ENCODE peak calls at places on chromosomes 7 and 10, in four cellular contexts. One of them, this sample, is unnamed.

GRCh38 chr7:94276046-94276445 is 118.6 kb upstream of the COL1A2 start:
- DNase-seq in putamen: peak
- DNase-seq in tibial artery: no peak
- DNase-seq in NCI-H1105: no peak
- DNase-seq in this sample: no peak

GRCh38 chr7:81155654-81156373 is 237.0 kb upstream of the SEMA3C start:
- DNase-seq in putamen: no peak
- DNase-seq in tibial artery: no peak
- DNase-seq in NCI-H1105: no peak
- DNase-seq in this sample: no peak

GRCh38 chr10:20948723-20949327 is 51.7 kb upstream of the NEBL start:
- DNase-seq in putamen: no peak
- DNase-seq in tibial artery: no peak
- DNase-seq in NCI-H1105: no peak
- DNase-seq in this sample: no peak

GRCh38 chr10:88764110-88764509 is 4.3 kb downstream of the LIPN start:
- DNase-seq in putamen: no peak
- DNase-seq in tibial artery: no peak
- DNase-seq in NCI-H1105: no peak
- DNase-seq in this sample: no peak

GRCh38 chr10:102109166-102110116 is 10.7 kb downstream of the LDB1 start:
- DNase-seq in putamen: peak
- DNase-seq in tibial artery: no peak
- DNase-seq in NCI-H1105: no peak
- DNase-seq in this sample: no peak

GRCh38 chr7:105643384-105643783 is 62.1 kb upstream of the EFCAB10 start:
- DNase-seq in putamen: no peak
- DNase-seq in tibial artery: no peak
- DNase-seq in NCI-H1105: no peak
- DNase-seq in this sample: no peak

GRCh38 chr7:23594879-23595604 is 2.1 kb upstream of the CCDC126 start:
- DNase-seq in putamen: no peak
- DNase-seq in tibial artery: no peak
- DNase-seq in NCI-H1105: no peak
- DNase-seq in this sample: no peak

GRCh38 chr7:151890355-151891004 is 13.6 kb upstream of the PRKAG2 start:
- DNase-seq in putamen: no peak
- DNase-seq in tibial artery: peak
- DNase-seq in NCI-H1105: no peak
- DNase-seq in this sample: peak

GRCh38 chr10:48604408-48605263 is at the start of gene ARHGAP22:
- DNase-seq in putamen: peak
- DNase-seq in tibial artery: peak
- DNase-seq in NCI-H1105: no peak
- DNase-seq in this sample: no peak

GRCh38 chr10:63711866-63712716 is 190.9 kb downstream of the REEP3 start:
- DNase-seq in putamen: peak
- DNase-seq in tibial artery: peak
- DNase-seq in NCI-H1105: peak
- DNase-seq in this sample: peak

GRCh38 chr10:3192856-3193635 is 20.5 kb upstream of the PITRM1 start:
- DNase-seq in putamen: peak
- DNase-seq in tibial artery: no peak
- DNase-seq in NCI-H1105: peak
- DNase-seq in this sample: no peak

GRCh38 chr10:130425881-130426435 is 289.8 kb downstream of the GLRX3 start:
- DNase-seq in putamen: no peak
- DNase-seq in tibial artery: no peak
- DNase-seq in NCI-H1105: no peak
- DNase-seq in this sample: no peak

GRCh38 chr10:73759512-73760115 is 15.4 kb downstream of the SEC24C start:
- DNase-seq in putamen: no peak
- DNase-seq in tibial artery: no peak
- DNase-seq in NCI-H1105: peak
- DNase-seq in this sample: no peak

GRCh38 chr10:91908358-91909177 is 718 bp downstream of the FGFBP3 start:
- DNase-seq in putamen: peak
- DNase-seq in tibial artery: peak
- DNase-seq in NCI-H1105: peak
- DNase-seq in this sample: no peak

GRCh38 chr10:50607526-50607925 is 16.2 kb downstream of the SGMS1 start:
- DNase-seq in putamen: no peak
- DNase-seq in tibial artery: no peak
- DNase-seq in NCI-H1105: no peak
- DNase-seq in this sample: no peak

GRCh38 chr7:79308176-79308575 is 145.3 kb downstream of the MAGI2 start:
- DNase-seq in putamen: no peak
- DNase-seq in tibial artery: no peak
- DNase-seq in NCI-H1105: no peak
- DNase-seq in this sample: no peak

GRCh38 chr7:70694909-70695803 is 436.8 kb upstream of the GALNT17 start:
- DNase-seq in putamen: no peak
- DNase-seq in tibial artery: peak
- DNase-seq in NCI-H1105: no peak
- DNase-seq in this sample: no peak

GRCh38 chr10:124225468-124226270 is 132.3 kb upstream of the CHST15 start:
- DNase-seq in putamen: no peak
- DNase-seq in tibial artery: no peak
- DNase-seq in NCI-H1105: no peak
- DNase-seq in this sample: no peak

GRCh38 chr10:77160679-77161078 is 476.9 kb downstream of the KCNMA1 start:
- DNase-seq in putamen: no peak
- DNase-seq in tibial artery: no peak
- DNase-seq in NCI-H1105: no peak
- DNase-seq in this sample: no peak

GRCh38 chr7:25795824-25796235 is 356.2 kb upstream of the NFE2L3 start:
- DNase-seq in putamen: no peak
- DNase-seq in tibial artery: no peak
- DNase-seq in NCI-H1105: no peak
- DNase-seq in this sample: no peak

GRCh38 chr7:131753620-131754222 is 197.3 kb upstream of the PODXL start:
- DNase-seq in putamen: no peak
- DNase-seq in tibial artery: no peak
- DNase-seq in NCI-H1105: no peak
- DNase-seq in this sample: no peak

GRCh38 chr10:99975942-99976809 is 33.6 kb downstream of the DNMBP start:
- DNase-seq in putamen: no peak
- DNase-seq in tibial artery: no peak
- DNase-seq in NCI-H1105: no peak
- DNase-seq in this sample: no peak

GRCh38 chr10:79582096-79582495 is 21.9 kb upstream of the SFTPA2 start:
- DNase-seq in putamen: no peak
- DNase-seq in tibial artery: no peak
- DNase-seq in NCI-H1105: no peak
- DNase-seq in this sample: no peak

GRCh38 chr7:88218836-88219605 is 817 bp downstream of the SRI start:
- DNase-seq in putamen: peak
- DNase-seq in tibial artery: peak
- DNase-seq in NCI-H1105: peak
- DNase-seq in this sample: peak

GRCh38 chr10:15120523-15120922 is 23.4 kb downstream of the RPP38 start:
- DNase-seq in putamen: no peak
- DNase-seq in tibial artery: no peak
- DNase-seq in NCI-H1105: no peak
- DNase-seq in this sample: no peak

GRCh38 chr10:127198307-127198706 is 1.9 kb upstream of the INSYN2A start:
- DNase-seq in putamen: no peak
- DNase-seq in tibial artery: no peak
- DNase-seq in NCI-H1105: no peak
- DNase-seq in this sample: no peak

GRCh38 chr7:81887098-81887497 is 117.3 kb upstream of the HGF start:
- DNase-seq in putamen: no peak
- DNase-seq in tibial artery: no peak
- DNase-seq in NCI-H1105: peak
- DNase-seq in this sample: no peak

GRCh38 chr10:73218466-73219191 is 28.4 kb downstream of the DNAJC9 start:
- DNase-seq in putamen: no peak
- DNase-seq in tibial artery: no peak
- DNase-seq in NCI-H1105: no peak
- DNase-seq in this sample: no peak

GRCh38 chr10:48466611-48467240 is 138.1 kb downstream of the ARHGAP22 start:
- DNase-seq in putamen: no peak
- DNase-seq in tibial artery: peak
- DNase-seq in NCI-H1105: no peak
- DNase-seq in this sample: no peak

GRCh38 chr7:154872811-154873570 is 129.9 kb downstream of the PAXIP1 start:
- DNase-seq in putamen: no peak
- DNase-seq in tibial artery: no peak
- DNase-seq in NCI-H1105: no peak
- DNase-seq in this sample: no peak

GRCh38 chr7:156234666-156235494 is 405.7 kb upstream of the RNF32 start:
- DNase-seq in putamen: no peak
- DNase-seq in tibial artery: peak
- DNase-seq in NCI-H1105: no peak
- DNase-seq in this sample: no peak

GRCh38 chr7:35253182-35253679 is 669 bp downstream of the TBX20 start:
- DNase-seq in putamen: no peak
- DNase-seq in tibial artery: no peak
- DNase-seq in NCI-H1105: no peak
- DNase-seq in this sample: no peak

GRCh38 chr7:2307690-2308107 is 6.5 kb downstream of the SNX8 start:
- DNase-seq in putamen: no peak
- DNase-seq in tibial artery: no peak
- DNase-seq in NCI-H1105: no peak
- DNase-seq in this sample: no peak

GRCh38 chr7:107152011-107152410 is 16.8 kb upstream of the HBP1 start:
- DNase-seq in putamen: no peak
- DNase-seq in tibial artery: no peak
- DNase-seq in NCI-H1105: no peak
- DNase-seq in this sample: no peak